ENCODE peak calls at places on chromosomes 12 and 14, in eight cellular contexts. One of them, this sample, is unnamed.

GRCh38 chr12:111277570-111277969 is 91.3 kb downstream of the PHETA1 start:
- DNase-seq in uterus: no peak
- DNase-seq in NAMALWA: no peak
- DNase-seq in GM13977: no peak
- DNase-seq in OCI-LY7: no peak
- DNase-seq in endodermal cell: no peak
- DNase-seq in right atrium auricular region: no peak
- DNase-seq in body of pancreas: no peak
- DNase-seq in this sample: no peak

GRCh38 chr12:39966251-39966650 is 139.6 kb downstream of the SLC2A13 start:
- DNase-seq in uterus: no peak
- DNase-seq in NAMALWA: no peak
- DNase-seq in GM13977: no peak
- DNase-seq in OCI-LY7: no peak
- DNase-seq in endodermal cell: no peak
- DNase-seq in right atrium auricular region: no peak
- DNase-seq in body of pancreas: no peak
- DNase-seq in this sample: no peak

GRCh38 chr14:23922545-23922944 is 31.0 kb upstream of the DHRS4 start:
- DNase-seq in uterus: no peak
- DNase-seq in NAMALWA: no peak
- DNase-seq in GM13977: no peak
- DNase-seq in OCI-LY7: no peak
- DNase-seq in endodermal cell: no peak
- DNase-seq in right atrium auricular region: no peak
- DNase-seq in body of pancreas: no peak
- DNase-seq in this sample: no peak

GRCh38 chr14:100105357-100106169 is 40.3 kb downstream of the EVL start:
- DNase-seq in uterus: no peak
- DNase-seq in NAMALWA: no peak
- DNase-seq in GM13977: no peak
- DNase-seq in OCI-LY7: no peak
- DNase-seq in endodermal cell: no peak
- DNase-seq in right atrium auricular region: no peak
- DNase-seq in body of pancreas: no peak
- DNase-seq in this sample: no peak

GRCh38 chr14:68246074-68246980 is 426.7 kb downstream of the RAD51B start:
- DNase-seq in uterus: no peak
- DNase-seq in NAMALWA: no peak
- DNase-seq in GM13977: no peak
- DNase-seq in OCI-LY7: no peak
- DNase-seq in endodermal cell: no peak
- DNase-seq in right atrium auricular region: no peak
- DNase-seq in body of pancreas: peak; percentile 23
- DNase-seq in this sample: no peak

GRCh38 chr14:99908653-99909250 is 115.5 kb downstream of the EML1 start:
- DNase-seq in uterus: no peak
- DNase-seq in NAMALWA: no peak
- DNase-seq in GM13977: no peak
- DNase-seq in OCI-LY7: no peak
- DNase-seq in endodermal cell: no peak
- DNase-seq in right atrium auricular region: no peak
- DNase-seq in body of pancreas: no peak
- DNase-seq in this sample: no peak

GRCh38 chr12:16012086-16012485 is 101.0 kb downstream of the DERA start:
- DNase-seq in uterus: peak; percentile 28
- DNase-seq in NAMALWA: no peak
- DNase-seq in GM13977: no peak
- DNase-seq in OCI-LY7: no peak
- DNase-seq in endodermal cell: no peak
- DNase-seq in right atrium auricular region: peak; percentile 67
- DNase-seq in body of pancreas: peak; percentile 75
- DNase-seq in this sample: no peak

GRCh38 chr12:51866762-51867161 is 18.2 kb upstream of the FIGNL2 start:
- DNase-seq in uterus: no peak
- DNase-seq in NAMALWA: no peak
- DNase-seq in GM13977: no peak
- DNase-seq in OCI-LY7: no peak
- DNase-seq in endodermal cell: no peak
- DNase-seq in right atrium auricular region: no peak
- DNase-seq in body of pancreas: no peak
- DNase-seq in this sample: no peak

GRCh38 chr14:72513994-72514659 is 379.8 kb downstream of the DPF3 start:
- DNase-seq in uterus: no peak
- DNase-seq in NAMALWA: peak; percentile 29
- DNase-seq in GM13977: no peak
- DNase-seq in OCI-LY7: peak; percentile 47
- DNase-seq in endodermal cell: peak; percentile 61
- DNase-seq in right atrium auricular region: peak; percentile 36
- DNase-seq in body of pancreas: no peak
- DNase-seq in this sample: peak; percentile 66

GRCh38 chr14:104970231-104971068 is 7.7 kb downstream of the AHNAK2 start:
- DNase-seq in uterus: peak; percentile 94
- DNase-seq in NAMALWA: no peak
- DNase-seq in GM13977: no peak
- DNase-seq in OCI-LY7: no peak
- DNase-seq in endodermal cell: peak; percentile 79
- DNase-seq in right atrium auricular region: peak; percentile 87
- DNase-seq in body of pancreas: no peak
- DNase-seq in this sample: no peak

GRCh38 chr14:89123215-89123614 is 293.8 kb downstream of the FOXN3 start:
- DNase-seq in uterus: no peak
- DNase-seq in NAMALWA: no peak
- DNase-seq in GM13977: no peak
- DNase-seq in OCI-LY7: no peak
- DNase-seq in endodermal cell: no peak
- DNase-seq in right atrium auricular region: no peak
- DNase-seq in body of pancreas: no peak
- DNase-seq in this sample: no peak

GRCh38 chr12:86173044-86173443 is 83.1 kb downstream of the MGAT4C start:
- DNase-seq in uterus: no peak
- DNase-seq in NAMALWA: no peak
- DNase-seq in GM13977: no peak
- DNase-seq in OCI-LY7: no peak
- DNase-seq in endodermal cell: no peak
- DNase-seq in right atrium auricular region: no peak
- DNase-seq in body of pancreas: no peak
- DNase-seq in this sample: no peak

GRCh38 chr14:59788176-59788575 is 82.4 kb downstream of the RTN1 start:
- DNase-seq in uterus: no peak
- DNase-seq in NAMALWA: no peak
- DNase-seq in GM13977: no peak
- DNase-seq in OCI-LY7: no peak
- DNase-seq in endodermal cell: no peak
- DNase-seq in right atrium auricular region: no peak
- DNase-seq in body of pancreas: no peak
- DNase-seq in this sample: no peak

GRCh38 chr12:8899835-8900234 is 14.5 kb upstream of the PHC1 start:
- DNase-seq in uterus: no peak
- DNase-seq in NAMALWA: no peak
- DNase-seq in GM13977: no peak
- DNase-seq in OCI-LY7: no peak
- DNase-seq in endodermal cell: no peak
- DNase-seq in right atrium auricular region: no peak
- DNase-seq in body of pancreas: no peak
- DNase-seq in this sample: no peak

GRCh38 chr12:4027412-4027811 is 154.2 kb upstream of the PARP11 start:
- DNase-seq in uterus: no peak
- DNase-seq in NAMALWA: no peak
- DNase-seq in GM13977: no peak
- DNase-seq in OCI-LY7: no peak
- DNase-seq in endodermal cell: no peak
- DNase-seq in right atrium auricular region: no peak
- DNase-seq in body of pancreas: no peak
- DNase-seq in this sample: no peak

GRCh38 chr14:50594577-50595316 is 34.8 kb downstream of the ATL1 start:
- DNase-seq in uterus: no peak
- DNase-seq in NAMALWA: no peak
- DNase-seq in GM13977: no peak
- DNase-seq in OCI-LY7: no peak
- DNase-seq in endodermal cell: peak; percentile 35
- DNase-seq in right atrium auricular region: no peak
- DNase-seq in body of pancreas: no peak
- DNase-seq in this sample: no peak

GRCh38 chr14:32077081-32078029 is at the start of gene ARHGAP5:
- DNase-seq in uterus: peak; percentile 51
- DNase-seq in NAMALWA: peak; percentile 59
- DNase-seq in GM13977: peak; percentile 56
- DNase-seq in OCI-LY7: peak; percentile 59
- DNase-seq in endodermal cell: peak; percentile 86
- DNase-seq in right atrium auricular region: peak; percentile 64
- DNase-seq in body of pancreas: peak; percentile 53
- DNase-seq in this sample: peak; percentile 93

GRCh38 chr14:33432407-33433023 is 493.8 kb downstream of the NPAS3 start:
- DNase-seq in uterus: no peak
- DNase-seq in NAMALWA: peak; percentile 26
- DNase-seq in GM13977: no peak
- DNase-seq in OCI-LY7: peak; percentile 41
- DNase-seq in endodermal cell: no peak
- DNase-seq in right atrium auricular region: no peak
- DNase-seq in body of pancreas: no peak
- DNase-seq in this sample: no peak

GRCh38 chr12:8014836-8015235 is 17.7 kb upstream of the FOXJ2 start:
- DNase-seq in uterus: no peak
- DNase-seq in NAMALWA: no peak
- DNase-seq in GM13977: no peak
- DNase-seq in OCI-LY7: no peak
- DNase-seq in endodermal cell: peak; percentile 76
- DNase-seq in right atrium auricular region: no peak
- DNase-seq in body of pancreas: no peak
- DNase-seq in this sample: no peak

GRCh38 chr12:2833327-2833726 is 1.5 kb downstream of the NRIP2 start:
- DNase-seq in uterus: no peak
- DNase-seq in NAMALWA: no peak
- DNase-seq in GM13977: no peak
- DNase-seq in OCI-LY7: no peak
- DNase-seq in endodermal cell: no peak
- DNase-seq in right atrium auricular region: no peak
- DNase-seq in body of pancreas: no peak
- DNase-seq in this sample: no peak

GRCh38 chr14:95915326-95915725 is 38.7 kb downstream of the TUNAR start:
- DNase-seq in uterus: no peak
- DNase-seq in NAMALWA: no peak
- DNase-seq in GM13977: no peak
- DNase-seq in OCI-LY7: no peak
- DNase-seq in endodermal cell: peak; percentile 85
- DNase-seq in right atrium auricular region: no peak
- DNase-seq in body of pancreas: no peak
- DNase-seq in this sample: no peak

GRCh38 chr12:15731940-15732339 is 57.2 kb downstream of the EPS8 start:
- DNase-seq in uterus: no peak
- DNase-seq in NAMALWA: no peak
- DNase-seq in GM13977: no peak
- DNase-seq in OCI-LY7: no peak
- DNase-seq in endodermal cell: no peak
- DNase-seq in right atrium auricular region: no peak
- DNase-seq in body of pancreas: no peak
- DNase-seq in this sample: no peak

GRCh38 chr14:33848706-33849454 is 102.0 kb downstream of the EGLN3 start:
- DNase-seq in uterus: peak; percentile 30
- DNase-seq in NAMALWA: peak; percentile 2
- DNase-seq in GM13977: no peak
- DNase-seq in OCI-LY7: peak; percentile 7
- DNase-seq in endodermal cell: peak; percentile 97
- DNase-seq in right atrium auricular region: no peak
- DNase-seq in body of pancreas: peak; percentile 80
- DNase-seq in this sample: peak; percentile 80

GRCh38 chr12:45981075-45981837 is 9.1 kb downstream of the SCAF11 start:
- DNase-seq in uterus: no peak
- DNase-seq in NAMALWA: no peak
- DNase-seq in GM13977: no peak
- DNase-seq in OCI-LY7: no peak
- DNase-seq in endodermal cell: no peak
- DNase-seq in right atrium auricular region: no peak
- DNase-seq in body of pancreas: no peak
- DNase-seq in this sample: no peak

GRCh38 chr14:74577247-74577947 is 34.6 kb downstream of the LTBP2 start:
- DNase-seq in uterus: peak; percentile 81
- DNase-seq in NAMALWA: no peak
- DNase-seq in GM13977: no peak
- DNase-seq in OCI-LY7: no peak
- DNase-seq in endodermal cell: no peak
- DNase-seq in right atrium auricular region: peak; percentile 80
- DNase-seq in body of pancreas: peak; percentile 31
- DNase-seq in this sample: no peak

GRCh38 chr12:55932546-55932919 is 1.6 kb downstream of the DGKA start:
- DNase-seq in uterus: no peak
- DNase-seq in NAMALWA: peak; percentile 42
- DNase-seq in GM13977: peak; percentile 65
- DNase-seq in OCI-LY7: peak; percentile 80
- DNase-seq in endodermal cell: peak; percentile 61
- DNase-seq in right atrium auricular region: no peak
- DNase-seq in body of pancreas: no peak
- DNase-seq in this sample: no peak

GRCh38 chr14:34036319-34036761 is 85.5 kb upstream of the EGLN3 start:
- DNase-seq in uterus: no peak
- DNase-seq in NAMALWA: no peak
- DNase-seq in GM13977: no peak
- DNase-seq in OCI-LY7: no peak
- DNase-seq in endodermal cell: no peak
- DNase-seq in right atrium auricular region: no peak
- DNase-seq in body of pancreas: no peak
- DNase-seq in this sample: no peak

GRCh38 chr12:130153803-130154202 is 8.5 kb upstream of the FZD10 start:
- DNase-seq in uterus: no peak
- DNase-seq in NAMALWA: no peak
- DNase-seq in GM13977: no peak
- DNase-seq in OCI-LY7: no peak
- DNase-seq in endodermal cell: no peak
- DNase-seq in right atrium auricular region: no peak
- DNase-seq in body of pancreas: no peak
- DNase-seq in this sample: no peak

GRCh38 chr12:13377698-13378097 is 181.2 kb downstream of the EMP1 start:
- DNase-seq in uterus: no peak
- DNase-seq in NAMALWA: no peak
- DNase-seq in GM13977: no peak
- DNase-seq in OCI-LY7: no peak
- DNase-seq in endodermal cell: no peak
- DNase-seq in right atrium auricular region: no peak
- DNase-seq in body of pancreas: no peak
- DNase-seq in this sample: no peak

GRCh38 chr12:88391556-88391955 is 188.7 kb downstream of the KITLG start:
- DNase-seq in uterus: no peak
- DNase-seq in NAMALWA: no peak
- DNase-seq in GM13977: peak; percentile 38
- DNase-seq in OCI-LY7: no peak
- DNase-seq in endodermal cell: no peak
- DNase-seq in right atrium auricular region: no peak
- DNase-seq in body of pancreas: no peak
- DNase-seq in this sample: no peak

GRCh38 chr12:22164101-22164500 is 118.1 kb downstream of the CMAS start:
- DNase-seq in uterus: no peak
- DNase-seq in NAMALWA: peak; percentile 72
- DNase-seq in GM13977: no peak
- DNase-seq in OCI-LY7: peak; percentile 47
- DNase-seq in endodermal cell: no peak
- DNase-seq in right atrium auricular region: no peak
- DNase-seq in body of pancreas: no peak
- DNase-seq in this sample: no peak

GRCh38 chr12:114679452-114679875 is 4.5 kb downstream of the TBX3 start:
- DNase-seq in uterus: no peak
- DNase-seq in NAMALWA: no peak
- DNase-seq in GM13977: no peak
- DNase-seq in OCI-LY7: no peak
- DNase-seq in endodermal cell: peak; percentile 80
- DNase-seq in right atrium auricular region: no peak
- DNase-seq in body of pancreas: no peak
- DNase-seq in this sample: no peak